ENCODE peak calls at places on chromosomes 16 and 17, in ten cellular contexts. One of them, this sample, is unnamed.

GRCh38 chr17:17494499-17495447 is 1.4 kb downstream of the RASD1 start:
- DNase-seq in Panc1: no peak
- DNase-seq in hypothalamus: no peak
- DNase-seq in activated gamma-delta T cell: no peak
- DNase-seq in ELR: peak; percentile 59
- DNase-seq in HEK293T: no peak
- DNase-seq in fibroblast of pulmonary artery: peak; percentile 45
- DNase-seq in NCI-H1436: no peak
- DNase-seq in GM20000: no peak
- DNase-seq in activated CD4-positive, alpha-beta T cell treated with anti-CD3 and anti-CD28 coated beads for 24 hours: no peak
- DNase-seq in this sample: peak; percentile 60

GRCh38 chr16:52050418-52050817 is 496.5 kb downstream of the TOX3 start:
- DNase-seq in activated gamma-delta T cell: no peak
- DNase-seq in NCI-H1436: no peak
- DNase-seq in fibroblast of pulmonary artery: peak; percentile 1
- DNase-seq in activated CD4-positive, alpha-beta T cell treated with anti-CD3 and anti-CD28 coated beads for 24 hours: no peak
- DNase-seq in Panc1: no peak
- DNase-seq in GM20000: no peak
- DNase-seq in hypothalamus: no peak
- DNase-seq in HEK293T: no peak
- DNase-seq in ELR: peak; percentile 34
- DNase-seq in this sample: peak; percentile 29

GRCh38 chr17:50443492-50444051 is 17.6 kb downstream of the ACSF2 start:
- DNase-seq in activated CD4-positive, alpha-beta T cell treated with anti-CD3 and anti-CD28 coated beads for 24 hours: no peak
- DNase-seq in hypothalamus: no peak
- DNase-seq in HEK293T: peak; percentile 49
- DNase-seq in activated gamma-delta T cell: no peak
- DNase-seq in fibroblast of pulmonary artery: peak; percentile 27
- DNase-seq in ELR: no peak
- DNase-seq in Panc1: no peak
- DNase-seq in GM20000: no peak
- DNase-seq in NCI-H1436: no peak
- DNase-seq in this sample: no peak

GRCh38 chr17:80426671-80427326 is 11.8 kb downstream of the ENDOV start:
- DNase-seq in hypothalamus: peak; percentile 24
- DNase-seq in activated gamma-delta T cell: peak; percentile 69
- DNase-seq in GM20000: peak; percentile 95
- DNase-seq in activated CD4-positive, alpha-beta T cell treated with anti-CD3 and anti-CD28 coated beads for 24 hours: peak; percentile 78
- DNase-seq in fibroblast of pulmonary artery: peak; percentile 63
- DNase-seq in ELR: peak; percentile 79
- DNase-seq in NCI-H1436: peak; percentile 79
- DNase-seq in HEK293T: peak; percentile 94
- DNase-seq in Panc1: peak; percentile 30
- DNase-seq in this sample: peak; percentile 72

GRCh38 chr16:10838611-10839270 is 20.1 kb upstream of the TVP23A start:
- DNase-seq in fibroblast of pulmonary artery: no peak
- DNase-seq in Panc1: no peak
- DNase-seq in hypothalamus: no peak
- DNase-seq in activated gamma-delta T cell: no peak
- DNase-seq in ELR: no peak
- DNase-seq in GM20000: no peak
- DNase-seq in NCI-H1436: no peak
- DNase-seq in HEK293T: no peak
- DNase-seq in activated CD4-positive, alpha-beta T cell treated with anti-CD3 and anti-CD28 coated beads for 24 hours: no peak
- DNase-seq in this sample: no peak

GRCh38 chr17:9818760-9819159 is 3.1 kb downstream of the GSG1L2 start:
- DNase-seq in fibroblast of pulmonary artery: no peak
- DNase-seq in NCI-H1436: no peak
- DNase-seq in activated CD4-positive, alpha-beta T cell treated with anti-CD3 and anti-CD28 coated beads for 24 hours: no peak
- DNase-seq in activated gamma-delta T cell: no peak
- DNase-seq in HEK293T: no peak
- DNase-seq in Panc1: no peak
- DNase-seq in hypothalamus: no peak
- DNase-seq in ELR: peak; percentile 23
- DNase-seq in GM20000: no peak
- DNase-seq in this sample: no peak

GRCh38 chr17:58325289-58325726 is 3.3 kb downstream of the TSPOAP1 start:
- DNase-seq in ELR: no peak
- DNase-seq in fibroblast of pulmonary artery: no peak
- DNase-seq in hypothalamus: no peak
- DNase-seq in activated gamma-delta T cell: no peak
- DNase-seq in Panc1: no peak
- DNase-seq in HEK293T: no peak
- DNase-seq in NCI-H1436: peak; percentile 80
- DNase-seq in activated CD4-positive, alpha-beta T cell treated with anti-CD3 and anti-CD28 coated beads for 24 hours: no peak
- DNase-seq in GM20000: no peak
- DNase-seq in this sample: no peak

GRCh38 chr16:85583491-85584181 is 29.5 kb upstream of the GSE1 start:
- DNase-seq in Panc1: no peak
- DNase-seq in ELR: peak; percentile 78
- DNase-seq in hypothalamus: no peak
- DNase-seq in HEK293T: no peak
- DNase-seq in activated gamma-delta T cell: no peak
- DNase-seq in GM20000: no peak
- DNase-seq in activated CD4-positive, alpha-beta T cell treated with anti-CD3 and anti-CD28 coated beads for 24 hours: no peak
- DNase-seq in NCI-H1436: peak; percentile 46
- DNase-seq in fibroblast of pulmonary artery: peak; percentile 69
- DNase-seq in this sample: peak; percentile 97

GRCh38 chr17:17395885-17396284 is 80.9 kb upstream of the MED9 start:
- DNase-seq in activated gamma-delta T cell: no peak
- DNase-seq in fibroblast of pulmonary artery: no peak
- DNase-seq in activated CD4-positive, alpha-beta T cell treated with anti-CD3 and anti-CD28 coated beads for 24 hours: no peak
- DNase-seq in HEK293T: no peak
- DNase-seq in GM20000: no peak
- DNase-seq in Panc1: no peak
- DNase-seq in hypothalamus: no peak
- DNase-seq in NCI-H1436: no peak
- DNase-seq in ELR: no peak
- DNase-seq in this sample: no peak

GRCh38 chr16:56625140-56625942 is at the start of gene MT1E:
- DNase-seq in NCI-H1436: no peak
- DNase-seq in hypothalamus: no peak
- DNase-seq in fibroblast of pulmonary artery: peak; percentile 82
- DNase-seq in Panc1: no peak
- DNase-seq in ELR: peak; percentile 86
- DNase-seq in GM20000: no peak
- DNase-seq in activated CD4-positive, alpha-beta T cell treated with anti-CD3 and anti-CD28 coated beads for 24 hours: peak; percentile 55
- DNase-seq in activated gamma-delta T cell: no peak
- DNase-seq in HEK293T: no peak
- DNase-seq in this sample: peak; percentile 84

GRCh38 chr16:69338557-69339288 is 641 bp downstream of the COG8 start:
- DNase-seq in activated CD4-positive, alpha-beta T cell treated with anti-CD3 and anti-CD28 coated beads for 24 hours: peak; percentile 27
- DNase-seq in HEK293T: no peak
- DNase-seq in GM20000: no peak
- DNase-seq in NCI-H1436: no peak
- DNase-seq in hypothalamus: no peak
- DNase-seq in activated gamma-delta T cell: no peak
- DNase-seq in ELR: no peak
- DNase-seq in fibroblast of pulmonary artery: no peak
- DNase-seq in Panc1: no peak
- DNase-seq in this sample: no peak

GRCh38 chr17:27446569-27447301 is 9.5 kb upstream of the KSR1 start:
- DNase-seq in GM20000: no peak
- DNase-seq in hypothalamus: no peak
- DNase-seq in fibroblast of pulmonary artery: peak; percentile 99
- DNase-seq in ELR: peak; percentile 85
- DNase-seq in activated gamma-delta T cell: no peak
- DNase-seq in NCI-H1436: no peak
- DNase-seq in activated CD4-positive, alpha-beta T cell treated with anti-CD3 and anti-CD28 coated beads for 24 hours: no peak
- DNase-seq in Panc1: no peak
- DNase-seq in HEK293T: no peak
- DNase-seq in this sample: peak; percentile 93

GRCh38 chr17:7632492-7632894 is 2.6 kb downstream of the SHBG start:
- DNase-seq in GM20000: peak; percentile 75
- DNase-seq in activated gamma-delta T cell: no peak
- DNase-seq in activated CD4-positive, alpha-beta T cell treated with anti-CD3 and anti-CD28 coated beads for 24 hours: no peak
- DNase-seq in hypothalamus: no peak
- DNase-seq in HEK293T: peak; percentile 68
- DNase-seq in ELR: peak; percentile 65
- DNase-seq in NCI-H1436: no peak
- DNase-seq in Panc1: no peak
- DNase-seq in fibroblast of pulmonary artery: peak; percentile 73
- DNase-seq in this sample: peak; percentile 52

GRCh38 chr17:20314834-20315233 is 152.5 kb downstream of the LGALS9B start:
- DNase-seq in activated gamma-delta T cell: no peak
- DNase-seq in ELR: no peak
- DNase-seq in GM20000: no peak
- DNase-seq in NCI-H1436: no peak
- DNase-seq in hypothalamus: no peak
- DNase-seq in fibroblast of pulmonary artery: no peak
- DNase-seq in Panc1: no peak
- DNase-seq in activated CD4-positive, alpha-beta T cell treated with anti-CD3 and anti-CD28 coated beads for 24 hours: no peak
- DNase-seq in HEK293T: no peak
- DNase-seq in this sample: no peak

GRCh38 chr17:64781394-64781793 is 119.3 kb upstream of the SMURF2 start:
- DNase-seq in activated CD4-positive, alpha-beta T cell treated with anti-CD3 and anti-CD28 coated beads for 24 hours: no peak
- DNase-seq in HEK293T: no peak
- DNase-seq in fibroblast of pulmonary artery: no peak
- DNase-seq in activated gamma-delta T cell: peak; percentile 46
- DNase-seq in ELR: peak; percentile 55
- DNase-seq in hypothalamus: no peak
- DNase-seq in Panc1: no peak
- DNase-seq in NCI-H1436: no peak
- DNase-seq in GM20000: peak; percentile 35
- DNase-seq in this sample: peak; percentile 57

GRCh38 chr16:19715566-19715965 is 2.5 kb downstream of the KNOP1 start:
- DNase-seq in hypothalamus: no peak
- DNase-seq in activated gamma-delta T cell: no peak
- DNase-seq in NCI-H1436: no peak
- DNase-seq in Panc1: no peak
- DNase-seq in HEK293T: no peak
- DNase-seq in fibroblast of pulmonary artery: no peak
- DNase-seq in GM20000: no peak
- DNase-seq in activated CD4-positive, alpha-beta T cell treated with anti-CD3 and anti-CD28 coated beads for 24 hours: no peak
- DNase-seq in ELR: no peak
- DNase-seq in this sample: no peak

GRCh38 chr17:1592751-1593629 is 30.4 kb upstream of the PITPNA start:
- DNase-seq in activated CD4-positive, alpha-beta T cell treated with anti-CD3 and anti-CD28 coated beads for 24 hours: no peak
- DNase-seq in ELR: no peak
- DNase-seq in fibroblast of pulmonary artery: no peak
- DNase-seq in hypothalamus: no peak
- DNase-seq in GM20000: peak; percentile 76
- DNase-seq in activated gamma-delta T cell: no peak
- DNase-seq in HEK293T: no peak
- DNase-seq in NCI-H1436: peak; percentile 33
- DNase-seq in Panc1: no peak
- DNase-seq in this sample: no peak

GRCh38 chr16:1413684-1414531 is 596 bp downstream of the UNKL start:
- DNase-seq in fibroblast of pulmonary artery: peak; percentile 56
- DNase-seq in HEK293T: peak; percentile 60
- DNase-seq in hypothalamus: peak; percentile 18
- DNase-seq in NCI-H1436: peak; percentile 36
- DNase-seq in activated gamma-delta T cell: peak; percentile 41
- DNase-seq in GM20000: peak; percentile 85
- DNase-seq in ELR: peak; percentile 49
- DNase-seq in activated CD4-positive, alpha-beta T cell treated with anti-CD3 and anti-CD28 coated beads for 24 hours: peak; percentile 51
- DNase-seq in Panc1: no peak
- DNase-seq in this sample: peak; percentile 58

GRCh38 chr16:52634528-52634927 is 87.6 kb upstream of the TOX3 start:
- DNase-seq in hypothalamus: no peak
- DNase-seq in GM20000: no peak
- DNase-seq in Panc1: no peak
- DNase-seq in ELR: no peak
- DNase-seq in NCI-H1436: no peak
- DNase-seq in HEK293T: no peak
- DNase-seq in activated gamma-delta T cell: no peak
- DNase-seq in activated CD4-positive, alpha-beta T cell treated with anti-CD3 and anti-CD28 coated beads for 24 hours: no peak
- DNase-seq in fibroblast of pulmonary artery: no peak
- DNase-seq in this sample: no peak

GRCh38 chr17:74870512-74870911 is 2.3 kb downstream of the FDXR start:
- DNase-seq in activated gamma-delta T cell: no peak
- DNase-seq in NCI-H1436: no peak
- DNase-seq in activated CD4-positive, alpha-beta T cell treated with anti-CD3 and anti-CD28 coated beads for 24 hours: no peak
- DNase-seq in Panc1: no peak
- DNase-seq in hypothalamus: no peak
- DNase-seq in fibroblast of pulmonary artery: peak; percentile 83
- DNase-seq in ELR: peak; percentile 72
- DNase-seq in HEK293T: no peak
- DNase-seq in GM20000: no peak
- DNase-seq in this sample: peak; percentile 33

GRCh38 chr17:66240630-66241029 is 11.4 kb upstream of the APOH start:
- DNase-seq in HEK293T: no peak
- DNase-seq in fibroblast of pulmonary artery: peak; percentile 43
- DNase-seq in NCI-H1436: no peak
- DNase-seq in ELR: peak; percentile 70
- DNase-seq in activated CD4-positive, alpha-beta T cell treated with anti-CD3 and anti-CD28 coated beads for 24 hours: no peak
- DNase-seq in activated gamma-delta T cell: no peak
- DNase-seq in hypothalamus: no peak
- DNase-seq in GM20000: no peak
- DNase-seq in Panc1: no peak
- DNase-seq in this sample: peak; percentile 15

GRCh38 chr16:57115504-57116182 is 23.3 kb downstream of the CPNE2 start:
- DNase-seq in activated CD4-positive, alpha-beta T cell treated with anti-CD3 and anti-CD28 coated beads for 24 hours: no peak
- DNase-seq in ELR: no peak
- DNase-seq in activated gamma-delta T cell: no peak
- DNase-seq in hypothalamus: peak; percentile 77
- DNase-seq in HEK293T: no peak
- DNase-seq in Panc1: no peak
- DNase-seq in fibroblast of pulmonary artery: peak; percentile 69
- DNase-seq in NCI-H1436: peak; percentile 87
- DNase-seq in GM20000: no peak
- DNase-seq in this sample: no peak

GRCh38 chr17:50459081-50459676 is 9.5 kb downstream of the CHAD start:
- DNase-seq in hypothalamus: no peak
- DNase-seq in Panc1: no peak
- DNase-seq in fibroblast of pulmonary artery: peak; percentile 23
- DNase-seq in activated gamma-delta T cell: no peak
- DNase-seq in NCI-H1436: no peak
- DNase-seq in GM20000: no peak
- DNase-seq in ELR: peak; percentile 64
- DNase-seq in HEK293T: no peak
- DNase-seq in activated CD4-positive, alpha-beta T cell treated with anti-CD3 and anti-CD28 coated beads for 24 hours: no peak
- DNase-seq in this sample: peak; percentile 69

GRCh38 chr16:3256146-3256875 is at the start of gene MEFV:
- DNase-seq in NCI-H1436: no peak
- DNase-seq in hypothalamus: no peak
- DNase-seq in HEK293T: no peak
- DNase-seq in ELR: peak; percentile 30
- DNase-seq in fibroblast of pulmonary artery: peak; percentile 62
- DNase-seq in GM20000: no peak
- DNase-seq in Panc1: no peak
- DNase-seq in activated CD4-positive, alpha-beta T cell treated with anti-CD3 and anti-CD28 coated beads for 24 hours: no peak
- DNase-seq in activated gamma-delta T cell: no peak
- DNase-seq in this sample: peak; percentile 39

GRCh38 chr17:58391302-58391984 is 25.9 kb downstream of the RNF43 start:
- DNase-seq in Panc1: no peak
- DNase-seq in GM20000: no peak
- DNase-seq in NCI-H1436: peak; percentile 67
- DNase-seq in hypothalamus: no peak
- DNase-seq in activated CD4-positive, alpha-beta T cell treated with anti-CD3 and anti-CD28 coated beads for 24 hours: no peak
- DNase-seq in ELR: peak; percentile 56
- DNase-seq in fibroblast of pulmonary artery: peak; percentile 69
- DNase-seq in HEK293T: peak; percentile 70
- DNase-seq in activated gamma-delta T cell: no peak
- DNase-seq in this sample: no peak

GRCh38 chr16:12681653-12682052 is 122.0 kb downstream of the CPPED1 start:
- DNase-seq in HEK293T: no peak
- DNase-seq in ELR: no peak
- DNase-seq in GM20000: no peak
- DNase-seq in activated gamma-delta T cell: no peak
- DNase-seq in Panc1: no peak
- DNase-seq in activated CD4-positive, alpha-beta T cell treated with anti-CD3 and anti-CD28 coated beads for 24 hours: no peak
- DNase-seq in NCI-H1436: no peak
- DNase-seq in hypothalamus: no peak
- DNase-seq in fibroblast of pulmonary artery: peak; percentile 46
- DNase-seq in this sample: no peak

GRCh38 chr17:8598913-8599312 is 31.6 kb downstream of the MYH10 start:
- DNase-seq in hypothalamus: no peak
- DNase-seq in GM20000: no peak
- DNase-seq in NCI-H1436: no peak
- DNase-seq in activated CD4-positive, alpha-beta T cell treated with anti-CD3 and anti-CD28 coated beads for 24 hours: no peak
- DNase-seq in HEK293T: no peak
- DNase-seq in activated gamma-delta T cell: no peak
- DNase-seq in ELR: no peak
- DNase-seq in fibroblast of pulmonary artery: no peak
- DNase-seq in Panc1: no peak
- DNase-seq in this sample: no peak

GRCh38 chr16:48334325-48334724 is 50.9 kb downstream of the SIAH1 start:
- DNase-seq in ELR: no peak
- DNase-seq in HEK293T: no peak
- DNase-seq in Panc1: no peak
- DNase-seq in hypothalamus: no peak
- DNase-seq in activated gamma-delta T cell: no peak
- DNase-seq in activated CD4-positive, alpha-beta T cell treated with anti-CD3 and anti-CD28 coated beads for 24 hours: no peak
- DNase-seq in fibroblast of pulmonary artery: no peak
- DNase-seq in NCI-H1436: no peak
- DNase-seq in GM20000: no peak
- DNase-seq in this sample: no peak